ENCODE peak calls at places on chromosome 11, in six cellular contexts. One of them, this sample, is unnamed.

GRCh38 chr11:59207988-59208432 is 4.7 kb downstream of the MPEG1 start:
- DNase-seq in H1: no peak
- DNase-seq in endothelial cell of umbilical vein: peak; percentile 41
- DNase-seq in HCT116: no peak
- DNase-seq in K562: peak; percentile 38
- DNase-seq in GM12878: peak; percentile 89
- DNase-seq in this sample: peak; percentile 48

GRCh38 chr11:29018631-29019030 is 910.4 kb downstream of the METTL15 start:
- DNase-seq in K562: no peak
- DNase-seq in endothelial cell of umbilical vein: peak; percentile 95
- DNase-seq in GM12878: no peak
- DNase-seq in H1: no peak
- DNase-seq in HCT116: no peak
- DNase-seq in this sample: no peak

GRCh38 chr11:81673001-81673400 is 1060.7 kb downstream of the FAM181B start:
- DNase-seq in GM12878: no peak
- DNase-seq in HCT116: no peak
- DNase-seq in endothelial cell of umbilical vein: no peak
- DNase-seq in K562: no peak
- DNase-seq in H1: no peak
- DNase-seq in this sample: no peak

GRCh38 chr11:27468209-27468608 is 4.4 kb downstream of the LGR4 start:
- DNase-seq in HCT116: no peak
- DNase-seq in endothelial cell of umbilical vein: peak; percentile 81
- DNase-seq in H1: no peak
- DNase-seq in K562: no peak
- DNase-seq in GM12878: no peak
- DNase-seq in this sample: no peak

GRCh38 chr11:46590740-46591606 is 2.9 kb downstream of the AMBRA1 start:
- DNase-seq in HCT116: no peak
- DNase-seq in K562: no peak
- DNase-seq in GM12878: no peak
- DNase-seq in H1: no peak
- DNase-seq in endothelial cell of umbilical vein: peak; percentile 56
- DNase-seq in this sample: no peak

GRCh38 chr11:95584180-95584579 is 205.4 kb downstream of the FAM76B start:
- DNase-seq in HCT116: no peak
- DNase-seq in GM12878: no peak
- DNase-seq in endothelial cell of umbilical vein: no peak
- DNase-seq in H1: no peak
- DNase-seq in K562: no peak
- DNase-seq in this sample: no peak

GRCh38 chr11:33635161-33635560 is 65.5 kb downstream of the C11orf91 start:
- DNase-seq in GM12878: no peak
- DNase-seq in H1: no peak
- DNase-seq in endothelial cell of umbilical vein: no peak
- DNase-seq in K562: no peak
- DNase-seq in HCT116: no peak
- DNase-seq in this sample: no peak

GRCh38 chr11:12636871-12637410 is 37.3 kb upstream of the TEAD1 start:
- DNase-seq in HCT116: no peak
- DNase-seq in K562: no peak
- DNase-seq in GM12878: no peak
- DNase-seq in H1: no peak
- DNase-seq in endothelial cell of umbilical vein: no peak
- DNase-seq in this sample: no peak

GRCh38 chr11:4167758-4168157 is 73.2 kb downstream of the RRM1 start:
- DNase-seq in GM12878: no peak
- DNase-seq in HCT116: no peak
- DNase-seq in endothelial cell of umbilical vein: no peak
- DNase-seq in H1: no peak
- DNase-seq in K562: no peak
- DNase-seq in this sample: no peak

GRCh38 chr11:111730871-111731591 is 35.2 kb downstream of the PPP2R1B start:
- DNase-seq in endothelial cell of umbilical vein: no peak
- DNase-seq in GM12878: no peak
- DNase-seq in HCT116: no peak
- DNase-seq in H1: no peak
- DNase-seq in K562: no peak
- DNase-seq in this sample: no peak

GRCh38 chr11:75338516-75339218 is 12.8 kb downstream of the ARRB1 start:
- DNase-seq in GM12878: no peak
- DNase-seq in HCT116: no peak
- DNase-seq in endothelial cell of umbilical vein: peak; percentile 14
- DNase-seq in K562: no peak
- DNase-seq in H1: no peak
- DNase-seq in this sample: no peak

GRCh38 chr11:75337195-75337654 is 14.2 kb downstream of the ARRB1 start:
- DNase-seq in K562: no peak
- DNase-seq in endothelial cell of umbilical vein: peak; percentile 66
- DNase-seq in GM12878: no peak
- DNase-seq in HCT116: no peak
- DNase-seq in H1: no peak
- DNase-seq in this sample: no peak

GRCh38 chr11:75341583-75341982 is 9.9 kb downstream of the ARRB1 start:
- DNase-seq in GM12878: no peak
- DNase-seq in K562: no peak
- DNase-seq in endothelial cell of umbilical vein: no peak
- DNase-seq in H1: no peak
- DNase-seq in HCT116: no peak
- DNase-seq in this sample: no peak

GRCh38 chr11:75342231-75342918 is 9.1 kb downstream of the ARRB1 start:
- DNase-seq in HCT116: no peak
- DNase-seq in K562: no peak
- DNase-seq in H1: no peak
- DNase-seq in GM12878: no peak
- DNase-seq in endothelial cell of umbilical vein: no peak
- DNase-seq in this sample: no peak

DNA sequence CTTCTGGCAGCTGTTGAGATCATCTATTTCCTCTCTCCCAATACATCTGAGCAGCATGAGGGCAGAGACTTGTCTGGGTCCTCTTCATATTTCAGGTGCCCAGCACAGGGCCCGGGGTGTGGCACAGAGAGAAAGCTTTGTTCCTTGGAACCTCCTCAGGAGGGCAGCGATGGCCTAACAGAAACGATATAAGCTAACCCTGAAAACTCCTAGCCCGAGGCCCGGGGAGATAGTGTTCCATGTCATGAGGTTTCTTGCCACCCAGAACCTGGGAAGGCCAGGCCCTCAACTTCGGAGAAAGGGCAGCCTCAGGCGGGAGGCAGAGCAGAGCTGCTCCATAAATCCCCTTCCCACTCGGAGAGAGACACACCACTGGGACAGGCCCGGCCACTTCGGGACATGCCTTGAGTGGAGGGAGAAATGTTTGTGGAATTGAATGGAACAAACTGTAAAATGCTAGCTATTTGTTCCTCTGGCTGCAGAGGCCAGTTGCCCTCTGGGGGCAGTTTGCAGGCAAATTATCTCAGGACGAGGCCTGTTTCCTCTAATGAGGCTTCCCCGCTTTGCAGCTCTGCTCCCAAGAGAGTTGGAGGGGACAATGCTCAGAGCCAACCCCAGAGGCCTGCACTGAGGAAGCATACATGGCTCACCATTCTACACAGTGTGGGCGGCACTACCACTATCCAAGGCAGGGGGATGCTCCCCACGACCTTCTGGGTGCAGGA is 11.6 kb downstream of the ARRB1 start:
- DNase-seq in GM12878: peak; percentile 43
- DNase-seq in K562: no peak
- DNase-seq in HCT116: no peak
- DNase-seq in H1: no peak
- DNase-seq in endothelial cell of umbilical vein: peak; percentile 72
- DNase-seq in this sample: no peak
- TF ChIP-seq MAX in GM12878: no peak
- TF ChIP-seq MAX in K562: peak; percentile 28
- TF ChIP-seq MAX in HCT116: no peak
- TF ChIP-seq MAX in H1: no peak
- TF ChIP-seq MAX in endothelial cell of umbilical vein: no peak
- TF ChIP-seq MAX in this sample: no peak

GRCh38 chr11:70607561-70607960 is 209.2 kb downstream of the CTTN start:
- DNase-seq in GM12878: no peak
- DNase-seq in K562: no peak
- DNase-seq in HCT116: no peak
- DNase-seq in H1: no peak
- DNase-seq in endothelial cell of umbilical vein: no peak
- DNase-seq in this sample: no peak
- TF ChIP-seq EZH2 in GM12878: no peak
- TF ChIP-seq EZH2 in K562: no peak
- TF ChIP-seq EZH2 in HCT116: no peak
- TF ChIP-seq EZH2 in H1: no peak
- TF ChIP-seq EZH2 in endothelial cell of umbilical vein: no peak
- TF ChIP-seq EZH2 in this sample: no peak

DNA sequence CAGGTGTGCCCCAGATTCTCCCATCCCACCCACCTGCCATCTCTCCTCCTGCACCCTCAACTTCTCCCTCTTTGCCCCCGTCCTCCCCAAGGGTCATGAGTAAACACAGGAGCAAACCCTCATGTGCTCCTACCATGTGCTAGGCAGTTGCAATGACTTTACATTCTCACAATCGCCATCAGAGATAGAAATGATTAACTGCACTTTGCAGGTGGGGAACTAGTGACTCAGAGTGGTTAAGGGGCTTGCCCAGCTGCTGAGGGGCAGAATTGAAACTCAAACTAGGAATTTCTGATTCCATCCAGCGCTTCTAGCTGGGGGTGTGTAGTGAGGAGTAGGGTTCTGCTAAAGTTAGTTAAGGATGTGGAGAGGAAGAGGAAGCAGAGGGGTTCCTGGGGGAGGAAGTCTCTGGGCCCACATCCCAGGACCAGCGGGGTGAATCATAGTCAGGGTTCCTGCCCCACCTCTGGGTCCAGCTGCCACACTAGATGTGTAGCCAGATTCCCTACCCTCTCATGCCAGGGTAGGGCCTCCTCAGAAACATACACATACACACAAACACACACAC is 16.0 kb upstream of the PRG2 start:
- DNase-seq in HCT116: no peak
- DNase-seq in GM12878: peak; percentile 64
- DNase-seq in H1: no peak
- DNase-seq in endothelial cell of umbilical vein: peak; percentile 90
- DNase-seq in K562: no peak
- DNase-seq in this sample: no peak
- TF ChIP-seq MAX in HCT116: no peak
- TF ChIP-seq MAX in GM12878: peak; percentile 61
- TF ChIP-seq MAX in H1: no peak
- TF ChIP-seq MAX in endothelial cell of umbilical vein: peak; percentile 59
- TF ChIP-seq MAX in K562: peak; percentile 20
- TF ChIP-seq MAX in this sample: no peak

GRCh38 chr11:121180183-121180582 is 79.1 kb downstream of the TECTA start:
- DNase-seq in K562: no peak
- DNase-seq in H1: no peak
- DNase-seq in GM12878: no peak
- DNase-seq in HCT116: no peak
- DNase-seq in endothelial cell of umbilical vein: no peak
- DNase-seq in this sample: no peak
- TF ChIP-seq EZH2 in K562: no peak
- TF ChIP-seq EZH2 in H1: no peak
- TF ChIP-seq EZH2 in GM12878: no peak
- TF ChIP-seq EZH2 in HCT116: no peak
- TF ChIP-seq EZH2 in endothelial cell of umbilical vein: no peak
- TF ChIP-seq EZH2 in this sample: no peak

DNA sequence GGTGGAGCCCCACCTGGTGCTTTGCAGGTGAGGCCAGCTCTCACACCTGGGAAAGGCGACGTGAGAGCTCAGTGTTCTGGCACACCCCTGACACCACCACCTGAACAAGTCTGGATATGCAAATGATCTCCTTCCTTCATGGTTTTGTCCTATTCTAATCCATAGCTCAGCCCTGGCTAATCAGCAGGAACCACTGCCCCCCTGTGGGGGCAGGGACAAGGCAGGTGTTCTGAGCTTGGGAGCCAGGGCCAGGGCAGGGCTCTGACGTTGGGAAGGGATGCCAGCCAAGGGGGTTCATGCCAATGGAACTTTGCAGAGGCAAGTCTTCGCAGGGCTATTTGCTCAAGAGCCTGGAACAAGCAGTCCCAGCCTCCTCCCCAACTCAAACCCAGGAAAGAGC is 144.2 kb downstream of the TRIM29 start:
- DNase-seq in HCT116: no peak
- DNase-seq in K562: no peak
- DNase-seq in GM12878: no peak
- DNase-seq in H1: no peak
- DNase-seq in endothelial cell of umbilical vein: no peak
- DNase-seq in this sample: no peak
- TF ChIP-seq MAX in HCT116: no peak
- TF ChIP-seq MAX in K562: no peak
- TF ChIP-seq MAX in GM12878: no peak
- TF ChIP-seq MAX in H1: no peak
- TF ChIP-seq MAX in endothelial cell of umbilical vein: no peak
- TF ChIP-seq MAX in this sample: no peak

GRCh38 chr11:68684385-68685356 is at the start of gene GAL:
- DNase-seq in endothelial cell of umbilical vein: no peak
- DNase-seq in H1: no peak
- DNase-seq in K562: peak; percentile 85
- DNase-seq in GM12878: no peak
- DNase-seq in HCT116: no peak
- DNase-seq in this sample: no peak
- TF ChIP-seq EZH2 in endothelial cell of umbilical vein: peak; percentile 74
- TF ChIP-seq EZH2 in H1: peak; percentile 77
- TF ChIP-seq EZH2 in K562: no peak
- TF ChIP-seq EZH2 in GM12878: no peak
- TF ChIP-seq EZH2 in HCT116: no peak
- TF ChIP-seq EZH2 in this sample: no peak

GRCh38 chr11:2762031-2762380 is 62.2 kb upstream of the KCNQ1OT1 start:
- DNase-seq in endothelial cell of umbilical vein: no peak
- DNase-seq in H1: no peak
- DNase-seq in K562: no peak
- DNase-seq in GM12878: no peak
- DNase-seq in HCT116: no peak
- DNase-seq in this sample: no peak

GRCh38 chr11:2759228-2760195 is 59.7 kb upstream of the KCNQ1OT1 start:
- DNase-seq in HCT116: no peak
- DNase-seq in H1: peak; percentile 30
- DNase-seq in GM12878: no peak
- DNase-seq in endothelial cell of umbilical vein: no peak
- DNase-seq in K562: no peak
- DNase-seq in this sample: no peak

GRCh38 chr11:2762451-2762850 is 62.7 kb upstream of the KCNQ1OT1 start:
- DNase-seq in endothelial cell of umbilical vein: no peak
- DNase-seq in H1: peak; percentile 33
- DNase-seq in GM12878: no peak
- DNase-seq in HCT116: no peak
- DNase-seq in K562: no peak
- DNase-seq in this sample: no peak

GRCh38 chr11:2760196-2760871 is 60.5 kb upstream of the KCNQ1OT1 start:
- DNase-seq in K562: no peak
- DNase-seq in HCT116: no peak
- DNase-seq in endothelial cell of umbilical vein: no peak
- DNase-seq in H1: peak; percentile 37
- DNase-seq in GM12878: no peak
- DNase-seq in this sample: no peak

GRCh38 chr11:2761131-2762030 is 61.6 kb upstream of the KCNQ1OT1 start:
- DNase-seq in HCT116: no peak
- DNase-seq in endothelial cell of umbilical vein: no peak
- DNase-seq in GM12878: no peak
- DNase-seq in H1: peak; percentile 39
- DNase-seq in K562: no peak
- DNase-seq in this sample: no peak
- TF ChIP-seq MAX in HCT116: no peak
- TF ChIP-seq MAX in endothelial cell of umbilical vein: no peak
- TF ChIP-seq MAX in GM12878: no peak
- TF ChIP-seq MAX in H1: no peak
- TF ChIP-seq MAX in K562: no peak
- TF ChIP-seq MAX in this sample: no peak